ENCODE peak calls at places on chromosomes 16 and 17, in four cellular contexts. A is WTC11, D is K562, J is GM12878. Z is an unnamed sample.

GRCh38 chr17:3888343-3889171 is 4.3 kb downstream of the CAMKK1 start:
- DNase-seq in J (no peak), D (peak; percentile 92), A (peak; percentile 57), Z (no peak)

GRCh38 chr17:68731465-68731864 is 130.3 kb upstream of the FAM20A start:
- DNase-seq in J (no peak), A (no peak), D (no peak), Z (no peak)

GRCh38 chr17:73521376-73521775 is 122.9 kb downstream of the SDK2 start:
- DNase-seq in A (no peak), J (no peak), D (no peak), Z (no peak)

GRCh38 chr17:82037113-82037888 is at the start of gene DCXR:
- DNase-seq in J (peak; percentile 72), A (peak; percentile 99), D (peak; percentile 99), Z (peak; percentile 100)

GRCh38 chr17:82432017-82432416 is 13.6 kb upstream of the OGFOD3 start:
- DNase-seq in A (no peak), D (no peak), J (no peak), Z (no peak)

GRCh38 chr17:81900181-81900820 is 1.7 kb upstream of the NPB start:
- DNase-seq in J (no peak), A (no peak), D (no peak), Z (no peak)

GRCh38 chr17:82065193-82065637 is 389 bp downstream of the DUS1L start:
- DNase-seq in A (no peak), J (no peak), D (no peak), Z (no peak)

GRCh38 chr16:30112197-30113030 is 923 bp downstream of the GDPD3 start:
- DNase-seq in A (peak; percentile 82), D (peak; percentile 81), J (no peak), Z (peak; percentile 87)

GRCh38 chr17:28717578-28718316 is at the start of gene RAB34:
- DNase-seq in D (no peak), A (peak; percentile 96), J (no peak), Z (no peak)

GRCh38 chr17:35790826-35791225 is 4.6 kb downstream of the MMP28 start:
- DNase-seq in J (no peak), D (no peak), A (no peak), Z (no peak)

GRCh38 chr16:74999208-74999682 is 421 bp downstream of the ZNRF1 start:
- DNase-seq in J (no peak), D (peak; percentile 66), A (no peak), Z (no peak)

GRCh38 chr16:77433146-77433545 is 1.7 kb downstream of the ADAMTS18 start:
- DNase-seq in J (no peak), D (no peak), A (no peak), Z (no peak)

GRCh38 chr16:29290631-29291247 is 115.8 kb downstream of the NPIPB11 start:
- DNase-seq in J (peak; percentile 44), A (peak; percentile 68), D (peak; percentile 98), Z (no peak)

GRCh38 chr17:72514888-72515287 is 394.1 kb downstream of the SOX9 start:
- DNase-seq in A (no peak), D (no peak), J (no peak), Z (no peak)

GRCh38 chr16:53872248-53873221 is 168.6 kb downstream of the FTO start:
- DNase-seq in A (no peak), J (no peak), D (no peak), Z (no peak)

GRCh38 chr17:9346296-9346926 is 229.2 kb downstream of the STX8 start:
- DNase-seq in J (no peak), D (no peak), A (no peak), Z (no peak)

GRCh38 chr17:37848690-37849616 is 75.3 kb upstream of the TBC1D3K start:
- DNase-seq in A (no peak), D (peak; percentile 58), J (peak; percentile 79), Z (no peak)

GRCh38 chr17:80585880-80586279 is 41.2 kb downstream of the RPTOR start:
- DNase-seq in J (no peak), A (no peak), D (no peak), Z (peak; percentile 72)

GRCh38 chr16:85303354-85303883 is 191.1 kb upstream of the CIBAR2 start:
- DNase-seq in D (peak; percentile 90), J (no peak), A (peak; percentile 81), Z (peak; percentile 81)

GRCh38 chr17:18910326-18910725 is 41.6 kb upstream of the SLC5A10 start:
- DNase-seq in A (no peak), D (no peak), J (no peak), Z (no peak)

GRCh38 chr17:13030459-13031305 is 12.9 kb upstream of the ELAC2 start:
- DNase-seq in D (peak; percentile 50), A (no peak), J (no peak), Z (peak; percentile 48)

GRCh38 chr16:35391328-35391727 is 1931.9 kb downstream of the TP53TG3F start:
- DNase-seq in A (peak; percentile 47), D (peak; percentile 64), J (no peak), Z (peak; percentile 33)

GRCh38 chr17:63365366-63366237 is 80.5 kb downstream of the CYB561 start:
- DNase-seq in A (no peak), D (no peak), J (no peak), Z (no peak)

GRCh38 chr16:84648595-84649510 is 542 bp downstream of the KLHL36 start:
- DNase-seq in D (peak; percentile 66), A (peak; percentile 51), J (no peak), Z (peak; percentile 79)

GRCh38 chr16:80507538-80507937 is 33.3 kb upstream of the DYNLRB2 start:
- DNase-seq in D (no peak), A (no peak), J (no peak), Z (no peak)

GRCh38 chr16:8831450-8832382 is 34.1 kb downstream of the PMM2 start:
- DNase-seq in D (no peak), A (peak; percentile 85), J (no peak), Z (no peak)

GRCh38 chr16:82630219-82630618 is 3.5 kb downstream of the CDH13 start:
- DNase-seq in J (no peak), D (no peak), A (no peak), Z (no peak)

GRCh38 chr16:82629441-82630027 is 2.8 kb downstream of the CDH13 start:
- DNase-seq in J (no peak), A (no peak), D (no peak), Z (no peak)

GRCh38 chr16:82627811-82628339 is 1.1 kb downstream of the CDH13 start:
- DNase-seq in D (no peak), A (peak; percentile 27), J (no peak), Z (no peak)

GRCh38 chr16:82630688-82631087 is 3.9 kb downstream of the CDH13 start:
- DNase-seq in A (no peak), D (no peak), J (no peak), Z (no peak)

GRCh38 chr16:82628741-82629140 is 2.0 kb downstream of the CDH13 start:
- DNase-seq in J (no peak), D (no peak), A (no peak), Z (no peak)
- TF ChIP-seq USF1 in J (no peak), D (no peak), A (no peak), Z (no peak)

GRCh38 chr17:75345514-75346167 is 56.4 kb upstream of the SLC25A19 start:
- DNase-seq in D (peak; percentile 23), A (peak; percentile 27), J (peak; percentile 91), Z (no peak)

GRCh38 chr17:75348386-75349012 is 57.0 kb downstream of the GRB2 start:
- DNase-seq in D (no peak), J (no peak), A (no peak), Z (no peak)

GRCh38 chr17:75344664-75345063 is 55.4 kb upstream of the SLC25A19 start:
- DNase-seq in A (peak; percentile 42), D (peak; percentile 26), J (no peak), Z (no peak)

GRCh38 chr17:75349589-75349988 is 55.9 kb downstream of the GRB2 start:
- DNase-seq in D (peak; percentile 39), J (no peak), A (no peak), Z (no peak)

DNA sequence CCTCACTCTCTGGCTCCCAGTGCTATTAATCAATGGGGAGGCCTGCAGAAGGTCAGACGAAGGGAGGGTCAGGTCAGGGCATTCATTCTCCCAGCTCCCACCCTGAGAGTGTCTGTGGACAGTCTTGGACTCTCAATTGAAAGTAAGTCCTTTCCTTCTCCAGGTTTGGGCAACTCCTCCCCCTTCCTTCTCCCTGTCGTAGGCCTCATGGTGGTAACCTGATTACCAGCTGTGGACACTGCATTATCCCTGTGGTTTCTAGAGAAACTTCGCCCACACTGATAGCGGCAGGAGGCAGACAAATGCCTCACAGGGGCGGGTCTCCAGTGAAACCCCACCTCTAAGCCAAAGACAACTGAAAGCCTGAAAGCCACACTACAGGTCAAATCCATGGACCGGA is 57.7 kb upstream of the SLC25A19 start:
- DNase-seq in A (no peak), D (peak; percentile 92), J (no peak), Z (no peak)
- TF ChIP-seq USF1 in A (no peak), D (no peak), J (no peak), Z (no peak)

DNA sequence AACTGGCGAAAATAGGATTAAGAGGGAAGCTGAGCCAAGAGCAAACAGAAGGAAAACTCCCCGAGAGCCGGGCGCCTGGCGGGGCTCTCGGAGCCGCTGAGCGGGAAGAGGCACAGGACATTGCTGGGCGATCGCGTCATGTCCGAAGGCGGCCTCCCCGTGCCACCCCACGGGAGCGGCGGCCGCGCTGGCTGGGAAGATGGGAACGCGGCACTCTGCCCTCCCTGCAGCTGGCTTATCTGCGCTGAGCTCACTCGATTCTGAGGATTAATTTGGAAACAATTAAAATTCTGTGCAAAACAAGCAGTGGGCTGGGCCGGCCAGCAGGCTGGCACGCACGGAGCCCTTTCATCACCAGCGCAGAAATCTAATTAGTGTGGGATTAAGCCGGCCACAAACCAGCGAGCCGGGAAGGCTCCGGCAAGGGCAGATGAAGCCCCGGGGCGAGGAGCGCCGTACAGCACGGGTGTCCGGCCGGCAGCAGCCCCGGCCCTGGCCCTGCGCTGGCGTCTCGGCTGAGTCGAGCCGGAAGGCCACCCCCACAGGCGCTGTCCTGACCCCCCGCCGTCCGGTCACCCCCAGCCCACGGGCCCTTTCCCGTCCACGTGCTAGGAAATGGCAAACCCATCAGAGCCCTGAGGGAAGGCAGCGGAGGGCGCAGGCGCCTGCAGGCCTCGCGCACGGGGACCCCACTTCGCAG is 37.8 kb downstream of the SOX8 start:
- DNase-seq in D (no peak), J (no peak), A (no peak), Z (peak; percentile 85)
- TF ChIP-seq USF1 in D (no peak), J (no peak), A (no peak), Z (no peak)

GRCh38 chr17:20121359-20122235 is 112.4 kb downstream of the SPECC1 start:
- DNase-seq in D (peak; percentile 74), J (peak; percentile 23), A (peak; percentile 85), Z (peak; percentile 76)

GRCh38 chr17:20120835-20121234 is 111.7 kb downstream of the SPECC1 start:
- DNase-seq in J (no peak), D (no peak), A (no peak), Z (no peak)

GRCh38 chr17:20125724-20126123 is 116.6 kb downstream of the SPECC1 start:
- DNase-seq in A (no peak), D (no peak), J (no peak), Z (no peak)

GRCh38 chr17:20123209-20123608 is 114.0 kb downstream of the SPECC1 start:
- DNase-seq in A (no peak), D (no peak), J (no peak), Z (no peak)

DNA sequence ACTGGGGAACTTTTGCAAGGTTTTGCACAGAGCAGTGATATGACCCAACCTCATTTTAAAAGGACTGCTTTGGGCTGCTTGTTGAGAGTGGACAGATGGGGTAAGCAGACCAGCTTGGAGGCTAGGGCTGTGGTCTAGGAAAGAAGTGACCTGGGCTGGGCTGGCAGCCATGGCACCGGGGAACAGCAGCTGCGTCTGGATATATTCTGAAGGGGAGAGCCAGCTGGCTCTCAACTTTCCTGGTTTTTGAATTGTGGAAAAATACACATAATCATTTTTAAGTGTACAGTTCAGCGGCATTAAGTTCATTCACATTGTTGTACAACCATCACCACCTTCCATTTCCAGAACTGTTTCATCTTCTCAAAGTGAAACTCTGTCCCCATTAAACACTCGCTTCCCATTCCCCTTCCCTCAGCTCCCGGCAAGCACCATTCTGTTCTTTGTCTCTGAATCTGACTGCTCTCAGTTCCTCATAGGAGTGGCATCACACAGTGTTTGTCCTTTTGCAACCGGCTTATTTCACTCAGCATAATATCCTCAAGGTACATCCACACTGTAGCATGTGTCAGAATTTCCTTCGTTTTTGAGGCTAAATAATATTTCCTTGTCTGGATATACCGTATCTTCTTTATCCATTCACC is 113.2 kb downstream of the SPECC1 start:
- DNase-seq in A (no peak), J (no peak), D (no peak), Z (no peak)
- TF ChIP-seq USF1 in A (no peak), J (no peak), D (no peak), Z (no peak)

Z was measured in SK-N-SH.